ENCODE peak calls at places on chromosomes 7 and 10, in five cellular contexts. Z is stromal cell of bone marrow; Y is activated CD4-positive, alpha-beta T cell treated with anti-CD3 and anti-CD28 coated beads, Interleukin-2, amount 50 U/mL, for 4 hours; R is stimulated activated CD4-positive, alpha-beta T cell treated with anti-CD3 and anti-CD28 coated beads, TNF-alpha, amount 100 ng/mL, for 48 hours; B is IMR-90. D is an unnamed sample.
A peak's percentile ranks its signal among the peaks of the same experiment; 100 is the strongest.

GRCh38 chr7:40551685-40552576 is 417.1 kb downstream of the SUGCT start:
- DNase-seq in Z (peak; percentile 22), Y (no peak), R (no peak), B (peak; percentile 88), D (no peak)

GRCh38 chr7:139125637-139126036 is 16.1 kb upstream of the ZC3HAV1 start:
- DNase-seq in Z (no peak), Y (no peak), R (no peak), B (no peak), D (no peak)

GRCh38 chr7:21580073-21580521 is 37.3 kb downstream of the DNAH11 start:
- DNase-seq in Z (peak; percentile 19), Y (no peak), R (no peak), B (peak; percentile 57), D (peak; percentile 2)

GRCh38 chr10:83214178-83214577 is 925.1 kb upstream of the GHITM start:
- DNase-seq in Z (no peak), Y (no peak), R (no peak), B (no peak), D (peak; percentile 54)

GRCh38 chr10:73906524-73907447 is 4.1 kb upstream of the PLAU start:
- DNase-seq in Z (peak; percentile 99), Y (no peak), R (no peak), B (peak; percentile 100), D (no peak)

GRCh38 chr10:103188853-103189252 is 4.2 kb downstream of the NT5C2 start:
- DNase-seq in Z (no peak), Y (no peak), R (no peak), B (peak; percentile 59), D (no peak)

GRCh38 chr10:78972160-78972946 is 96.4 kb upstream of the ZMIZ1 start:
- DNase-seq in Z (peak; percentile 92), Y (no peak), R (no peak), B (peak; percentile 83), D (no peak)

GRCh38 chr7:156827587-156828203 is 65.3 kb downstream of the LMBR1 start:
- DNase-seq in Z (peak; percentile 18), Y (no peak), R (no peak), B (peak; percentile 46), D (no peak)

GRCh38 chr10:80702143-80702542 is 164.4 kb downstream of the SH2D4B start:
- DNase-seq in Z (no peak), Y (no peak), R (no peak), B (no peak), D (no peak)

GRCh38 chr10:778626-779330 is 89.3 kb upstream of the DIP2C start:
- DNase-seq in Z (no peak), Y (no peak), R (no peak), B (peak; percentile 28), D (no peak)

GRCh38 chr7:68295386-68295785 is 1298.8 kb downstream of the TYW1 start:
- DNase-seq in Z (no peak), Y (no peak), R (no peak), B (no peak), D (no peak)

GRCh38 chr7:104956753-104957450 is 57.1 kb upstream of the KMT2E start:
- DNase-seq in Z (peak; percentile 97), Y (no peak), R (no peak), B (peak; percentile 98), D (no peak)

GRCh38 chr10:89129850-89130396 is 77.2 kb downstream of the CH25H start:
- DNase-seq in Z (peak; percentile 87), Y (no peak), R (no peak), B (peak; percentile 67), D (no peak)

GRCh38 chr7:138495485-138495884 is 35.4 kb downstream of the TRIM24 start:
- DNase-seq in Z (no peak), Y (no peak), R (no peak), B (no peak), D (no peak)

GRCh38 chr7:147646568-147646967 is 944.0 kb upstream of the C7orf33 start:
- DNase-seq in Z (no peak), Y (no peak), R (no peak), B (no peak), D (no peak)

GRCh38 chr7:100158229-100159098 is at the start of gene TRAPPC14:
- DNase-seq in Z (peak; percentile 63), Y (peak; percentile 91), R (peak; percentile 80), B (peak; percentile 70), D (peak; percentile 77)

D was measured in NCI-H446.